ENCODE peak calls at places on chromosomes 4 and X, in ten cellular contexts. R, K, X, P, V, J, W, A, B and E are unnamed samples.

GRCh38 chr4:24781999-24782745 is 13.2 kb upstream of the SOD3 start:
- DNase-seq in J (no peak), V (peak), W (no peak), B (no peak), X (no peak), K (no peak), P (peak), R (no peak), A (no peak), E (no peak)

GRCh38 chr4:102477657-102478056 is 23.5 kb upstream of the NFKB1 start:
- DNase-seq in A (no peak), W (no peak), J (no peak), V (no peak), P (peak), R (no peak), X (no peak), K (no peak), B (no peak), E (no peak)

GRCh38 chr4:95415346-95415771 is 133.4 kb downstream of the UNC5C start:
- DNase-seq in J (no peak), K (no peak), W (no peak), X (no peak), R (no peak), P (no peak), B (no peak), A (no peak), V (no peak), E (no peak)

GRCh38 chr4:8854866-8855265 is 16.8 kb downstream of the HMX1 start:
- DNase-seq in W (no peak), K (no peak), J (no peak), B (no peak), P (no peak), X (no peak), V (no peak), A (no peak), R (no peak), E (no peak)

GRCh38 chrX:33171071-33171470 is 40.3 kb downstream of the DMD start:
- DNase-seq in B (no peak), P (no peak), J (no peak), K (no peak), A (no peak), R (no peak), W (no peak), V (no peak), X (no peak), E (no peak)

GRCh38 chrX:13081385-13082285 is 37.2 kb upstream of the FAM9C start:
- DNase-seq in J (no peak), X (no peak), R (no peak), P (peak), B (no peak), A (no peak), W (no peak), V (no peak), K (no peak), E (no peak)

GRCh38 chr4:78644744-78645330 is 93.3 kb downstream of the ANXA3 start:
- DNase-seq in R (peak), J (peak), B (peak), A (peak), X (peak), P (peak), K (no peak), W (peak), V (peak), E (peak)

GRCh38 chr4:79585834-79586233 is 177.8 kb upstream of the GK2 start:
- DNase-seq in V (no peak), W (no peak), J (no peak), X (no peak), A (no peak), P (no peak), K (no peak), B (no peak), R (no peak), E (no peak)

GRCh38 chr4:73815145-73815544 is 21.3 kb upstream of the CXCL6 start:
- DNase-seq in V (no peak), P (no peak), A (no peak), K (no peak), W (no peak), R (no peak), B (no peak), X (no peak), J (no peak), E (no peak)

GRCh38 chr4:5928241-5928640 is 35.4 kb upstream of the CRMP1 start:
- DNase-seq in P (no peak), A (no peak), W (no peak), R (no peak), X (no peak), K (no peak), J (peak), V (no peak), B (no peak), E (no peak)

GRCh38 chr4:185730387-185730786 is 81.6 kb downstream of the SORBS2 start:
- DNase-seq in V (no peak), J (no peak), K (no peak), R (no peak), P (no peak), X (no peak), B (no peak), A (no peak), W (no peak), E (no peak)

GRCh38 chrX:4091046-4091760 is 377.8 kb upstream of the PRKX start:
- DNase-seq in P (no peak), R (no peak), J (no peak), X (no peak), K (no peak), A (no peak), V (no peak), W (no peak), B (no peak), E (no peak)

GRCh38 chr4:105060628-105061027 is 86.0 kb upstream of the TET2 start:
- DNase-seq in K (no peak), B (no peak), P (no peak), V (no peak), R (no peak), X (no peak), A (peak), J (no peak), W (no peak), E (no peak)

GRCh38 chrX:123610915-123611314 is 121.9 kb downstream of the THOC2 start:
- DNase-seq in K (no peak), A (no peak), V (no peak), J (no peak), R (no peak), X (no peak), B (no peak), P (no peak), W (no peak), E (no peak)

GRCh38 chrX:48515842-48516241 is 5.8 kb upstream of the EBP start:
- DNase-seq in W (no peak), B (no peak), J (no peak), V (no peak), A (no peak), R (no peak), X (no peak), K (no peak), P (no peak), E (no peak)

GRCh38 chr4:140686799-140687198 is 69.4 kb downstream of the TBC1D9 start:
- DNase-seq in K (no peak), R (no peak), B (no peak), V (no peak), W (no peak), J (no peak), X (no peak), A (no peak), P (peak), E (no peak)